ENCODE peak calls at places on chromosome 17, in eight cellular contexts. F is PC-3, X is adipocyte, L is endothelial cell of umbilical vein, R is WERI-Rb-1, C is transverse colon, H is left lung, I is stomach. V is an unnamed sample. For H3K36me3 and H3K27me3, the result is how much of the 10 kb centered on the place peaks cover.

GRCh38 chr17:83089322-83090156 is 10.1 kb downstream of the METRNL start:
- DNase-seq in F (peak), X (no peak), L (no peak), R (no peak), C (peak), H (no peak), I (peak), V (no peak)

GRCh38 chr17:76075364-76076099 is 951 bp downstream of the GALR2 start:
- DNase-seq in F (no peak), X (peak), L (no peak), R (no peak), C (no peak), H (no peak), I (no peak), V (no peak)

GRCh38 chr17:5555254-5555653 is 29.1 kb downstream of the NLRP1 start:
- DNase-seq in F (no peak), X (peak), L (no peak), R (peak), C (no peak), H (no peak), I (no peak), V (no peak)

GRCh38 chr17:29376667-29377268 is 13.4 kb upstream of the TAOK1 start:
- DNase-seq in F (no peak), X (peak), L (no peak), R (peak), C (no peak), H (peak), I (no peak), V (peak)

GRCh38 chr17:10812674-10813073 is 8.8 kb upstream of the TMEM238L start:
- DNase-seq in F (no peak), X (no peak), L (no peak), R (no peak), C (peak), H (no peak), I (peak), V (no peak)

GRCh38 chr17:32020943-32021617 is 13.9 kb downstream of the LRRC37B start:
- DNase-seq in F (no peak), X (no peak), L (no peak), R (no peak), C (no peak), H (no peak), I (no peak), V (peak)

GRCh38 chr17:64240261-64240740 is 22.8 kb downstream of the TEX2 start:
- DNase-seq in F (no peak), X (no peak), L (no peak), R (no peak), C (no peak), H (peak), I (no peak), V (no peak)

GRCh38 chr17:11294826-11295225 is 53.8 kb downstream of the SHISA6 start:
- DNase-seq in F (no peak), X (no peak), L (no peak), R (no peak), C (no peak), H (no peak), I (no peak), V (no peak)

GRCh38 chr17:65047939-65048338 is 8.6 kb downstream of the GNA13 start:
- DNase-seq in F (no peak), X (no peak), L (no peak), R (no peak), C (no peak), H (no peak), I (no peak), V (no peak)

DNA sequence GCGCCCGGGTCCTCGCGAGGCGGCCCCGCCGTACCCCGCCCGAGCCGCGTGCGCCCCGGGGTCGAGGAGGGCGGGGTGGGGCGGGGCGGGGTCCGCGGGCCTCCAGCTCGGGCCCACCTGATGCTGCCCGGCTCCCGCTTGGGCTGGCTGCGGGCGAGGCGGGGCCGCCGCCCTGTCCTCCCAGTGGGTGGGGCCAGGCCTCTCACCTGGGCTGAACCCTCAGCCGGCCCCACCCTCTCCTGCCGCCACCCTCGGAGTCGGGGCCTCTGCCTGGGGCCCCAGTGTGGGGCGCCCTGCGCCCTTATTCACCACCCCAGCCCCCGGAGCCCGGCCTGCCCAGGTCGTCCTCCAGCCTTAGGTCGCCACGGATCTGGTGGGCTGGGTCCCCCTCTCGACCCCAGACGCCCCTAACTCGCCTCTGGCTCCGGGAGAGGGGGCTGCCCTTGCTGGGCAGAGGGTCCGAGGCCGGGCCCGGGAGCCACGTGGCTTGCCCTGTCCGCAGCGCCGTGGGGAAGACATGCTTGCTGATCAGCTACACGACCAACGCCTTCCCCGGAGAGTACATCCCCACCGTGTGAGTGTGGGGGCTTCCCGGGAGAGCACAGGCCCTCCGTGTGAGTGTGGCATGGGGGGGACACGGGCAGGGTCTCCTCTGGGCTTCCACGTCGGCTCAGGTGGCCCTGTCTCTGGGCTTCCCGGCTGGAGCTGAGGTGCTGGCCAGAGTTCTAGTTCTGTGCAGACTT is 578 bp downstream of the RAC3 start:
- DNase-seq in F (peak), X (no peak), L (no peak), R (peak), C (peak), H (no peak), I (peak), V (no peak)
- H3K4me3 ChIP-seq in F (peak), X (peak), L (peak), R (peak), C (no peak), H (peak), I (peak), V (peak)

GRCh38 chr17:81672954-81673353 is 6.4 kb downstream of the CCDC137 start:
- DNase-seq in F (no peak), X (no peak), L (no peak), R (no peak), C (no peak), H (no peak), I (no peak), V (no peak)

GRCh38 chr17:81667754-81668153 is 1.2 kb downstream of the CCDC137 start:
- DNase-seq in F (peak), X (no peak), L (no peak), R (peak), C (no peak), H (no peak), I (no peak), V (no peak)

GRCh38 chr17:81673561-81674258 is 7.2 kb downstream of the CCDC137 start:
- DNase-seq in F (no peak), X (no peak), L (no peak), R (no peak), C (no peak), H (no peak), I (no peak), V (no peak)

GRCh38 chr17:81676906-81677305 is 6.7 kb downstream of the ARL16 start:
- DNase-seq in F (no peak), X (no peak), L (no peak), R (no peak), C (no peak), H (no peak), I (no peak), V (no peak)

DNA sequence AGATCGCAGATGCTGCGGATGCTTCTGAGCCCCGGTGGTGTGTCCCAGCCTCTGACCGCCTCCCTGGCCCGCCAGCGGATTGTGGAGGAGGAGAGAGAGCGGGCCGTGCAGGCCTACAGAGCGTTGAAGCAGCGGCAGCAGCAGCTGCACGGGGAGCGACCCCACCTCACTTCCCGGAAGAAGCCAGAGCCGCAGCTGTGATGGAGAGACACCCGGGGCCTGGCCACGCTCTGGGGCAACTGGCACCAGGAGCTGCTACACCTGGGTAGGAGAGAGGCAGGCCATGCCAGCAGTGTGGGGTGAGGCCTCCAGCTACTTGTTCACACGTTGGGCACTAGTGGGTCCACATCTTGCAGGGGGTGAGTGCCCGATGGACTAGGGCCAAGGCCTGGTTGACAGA is 6.0 kb downstream of the CCDC137 start:
- DNase-seq in F (no peak), X (no peak), L (no peak), R (no peak), C (no peak), H (no peak), I (no peak), V (no peak)
- H3K36me3 ChIP-seq in F (under half), X (half or more), L (under half), R (half or more), C (under half), H (half or more), I (half or more), V (half or more)

DNA sequence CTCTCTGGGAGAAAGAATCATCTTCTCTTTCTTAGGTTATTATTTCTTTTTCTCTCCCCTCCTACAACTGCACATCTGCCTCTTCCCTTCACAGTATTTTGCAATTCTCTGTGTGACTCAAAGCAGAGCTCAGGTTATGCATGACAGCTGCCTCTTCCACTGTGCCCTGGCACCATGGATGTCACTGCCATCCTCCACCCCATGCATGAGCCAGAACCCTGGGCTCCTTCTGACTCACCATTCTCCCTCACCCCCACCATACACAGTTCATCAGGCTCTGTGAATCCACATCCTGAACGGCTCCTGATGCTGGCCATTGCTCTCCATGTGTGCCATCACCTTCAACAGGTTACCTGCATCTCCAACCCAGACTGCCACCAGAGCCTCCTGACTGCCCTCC is 23.9 kb downstream of the CA10 start:
- DNase-seq in F (peak), X (no peak), L (no peak), R (no peak), C (no peak), H (no peak), I (no peak), V (no peak)
- H3K27me3 ChIP-seq in F (under half), X (under half), L (under half), R (under half), C (under half), H (under half), I (under half), V (under half)

GRCh38 chr17:78746263-78746948 is 35.7 kb downstream of the CYTH1 start:
- DNase-seq in F (no peak), X (peak), L (no peak), R (no peak), C (no peak), H (no peak), I (no peak), V (no peak)
- H3K4me3 ChIP-seq in F (no peak), X (no peak), L (no peak), R (no peak), C (no peak), H (no peak), I (no peak), V (no peak)

DNA sequence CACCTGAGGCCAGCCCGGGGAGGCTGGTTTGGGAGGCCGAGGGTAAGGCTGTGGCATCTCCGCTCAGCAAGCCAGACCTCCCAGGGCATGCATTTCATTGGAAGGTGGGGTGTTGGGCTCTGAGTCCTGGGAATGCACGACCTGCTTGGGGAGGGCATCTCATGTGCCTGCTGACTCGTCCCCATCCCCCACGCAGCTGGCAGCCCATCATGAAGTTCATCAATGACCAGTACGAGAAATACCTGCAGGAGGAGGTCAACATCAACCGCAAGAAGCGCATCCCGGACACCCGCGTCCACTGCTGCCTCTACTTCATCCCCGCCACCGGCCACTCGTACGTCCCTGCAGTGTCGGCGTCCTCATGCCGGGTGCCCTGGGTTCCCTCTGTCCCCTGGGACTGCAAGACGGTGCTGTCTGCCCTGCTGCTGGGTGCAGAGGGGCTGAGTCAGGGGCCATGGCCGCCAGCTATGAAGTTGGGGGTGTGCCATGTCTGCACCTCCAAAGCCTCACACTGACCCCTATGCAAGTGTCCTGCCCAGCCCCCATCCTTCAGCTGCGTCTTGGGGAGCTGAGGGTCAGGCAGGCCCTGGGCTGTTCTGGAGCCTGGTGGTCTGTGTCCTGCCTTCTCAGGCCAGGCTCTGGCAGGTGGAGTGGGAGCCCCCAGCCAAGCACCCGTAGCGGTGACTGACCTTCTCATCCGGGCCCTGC is 347.9 kb downstream of the SEC14L1 start:
- DNase-seq in F (no peak), X (no peak), L (no peak), R (no peak), C (no peak), H (no peak), I (no peak), V (no peak)
- H3K36me3 ChIP-seq in F (under half), X (half or more), L (under half), R (half or more), C (under half), H (half or more), I (half or more), V (half or more)

DNA sequence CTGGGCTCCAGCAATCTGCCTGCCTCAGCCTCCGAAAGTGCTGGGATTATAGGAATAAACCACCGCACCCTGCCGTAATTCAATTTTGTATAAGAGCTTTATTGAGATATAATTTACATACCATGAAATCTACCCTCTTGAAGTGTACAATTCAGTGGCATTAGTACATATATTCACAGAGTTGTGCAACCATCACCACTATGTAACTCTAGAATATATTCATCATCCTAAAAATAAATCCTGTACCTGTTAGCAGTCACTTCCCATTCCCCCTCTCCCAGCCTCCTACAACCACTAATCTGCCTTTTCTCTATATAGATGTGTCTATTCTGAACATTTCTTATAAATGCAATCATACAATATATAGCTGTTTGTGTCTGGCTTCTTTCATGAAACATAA is 26.1 kb downstream of the TOM1L2 start:
- DNase-seq in F (no peak), X (no peak), L (no peak), R (no peak), C (no peak), H (no peak), I (no peak), V (no peak)
- H3K27me3 ChIP-seq in F (under half), X (under half), L (under half), R (under half), C (under half), H (under half), I (under half), V (under half)

GRCh38 chr17:6853764-6854442 is 22.4 kb upstream of the TEKT1 start:
- DNase-seq in F (peak), X (no peak), L (no peak), R (no peak), C (no peak), H (no peak), I (no peak), V (peak)
- H3K4me3 ChIP-seq in F (peak), X (no peak), L (no peak), R (no peak), C (no peak), H (peak), I (no peak), V (no peak)

DNA sequence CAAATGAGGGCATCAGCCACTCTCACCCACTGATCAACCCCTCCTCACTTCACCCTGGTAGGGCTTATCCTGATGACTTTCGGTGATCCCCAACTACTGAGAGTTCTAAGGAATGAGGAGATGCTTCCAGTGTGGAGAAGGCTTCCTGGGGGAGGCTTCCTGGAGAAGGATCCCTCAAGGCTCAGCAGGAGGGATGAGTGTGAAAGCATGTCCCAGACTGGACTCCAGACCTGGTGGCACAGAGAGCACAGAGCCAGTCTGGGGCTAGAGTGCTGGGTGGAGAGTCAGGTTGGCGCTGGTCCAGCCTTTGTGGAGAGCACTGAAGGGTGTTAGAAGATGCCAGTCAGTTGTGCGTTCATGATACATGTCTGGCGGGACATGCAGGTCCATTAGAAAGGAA is 53.7 kb downstream of the PLD6 start:
- DNase-seq in F (no peak), X (peak), L (peak), R (no peak), C (no peak), H (peak), I (peak), V (peak)
- H3K36me3 ChIP-seq in F (half or more), X (half or more), L (under half), R (half or more), C (under half), H (half or more), I (half or more), V (under half)

GRCh38 chr17:44311562-44312181 is 3.3 kb downstream of the RUNDC3A start:
- DNase-seq in F (no peak), X (no peak), L (no peak), R (peak), C (no peak), H (no peak), I (no peak), V (no peak)
- H3K27me3 ChIP-seq in F (under half), X (half or more), L (under half), R (under half), C (half or more), H (half or more), I (half or more), V (under half)

V was measured in MG63.